ENCODE peak calls at places on chromosomes 16 and 17, in eight cellular contexts. N, Z, R, W, M, U, O and H are unnamed samples.

GRCh38 chr17:31392856-31393748 is 1.6 kb downstream of the RAB11FIP4 start:
- DNase-seq in N (no peak), Z (no peak), R (peak), W (no peak), M (no peak), U (no peak), O (no peak), H (peak)

GRCh38 chr17:63489291-63489690 is 12.4 kb downstream of the ACE start:
- DNase-seq in N (no peak), Z (no peak), R (no peak), W (no peak), M (no peak), U (no peak), O (no peak), H (no peak)

GRCh38 chr16:88442811-88443576 is 10.1 kb upstream of the ZFPM1 start:
- DNase-seq in N (no peak), Z (peak), R (peak), W (peak), M (no peak), U (peak), O (no peak), H (peak)

GRCh38 chr17:74642995-74643394 is 19.5 kb upstream of the CD300E start:
- DNase-seq in N (no peak), Z (no peak), R (peak), W (no peak), M (no peak), U (no peak), O (no peak), H (no peak)

GRCh38 chr16:70162041-70162451 is 11.5 kb upstream of the CLEC18C start:
- DNase-seq in N (no peak), Z (peak), R (no peak), W (no peak), M (no peak), U (no peak), O (no peak), H (no peak)

GRCh38 chr17:34826332-34826731 is 134.9 kb downstream of the CCT6B start:
- DNase-seq in N (no peak), Z (no peak), R (no peak), W (no peak), M (no peak), U (no peak), O (no peak), H (no peak)

GRCh38 chr17:338442-339192 is 14.0 kb downstream of the RPH3AL start:
- DNase-seq in N (no peak), Z (no peak), R (peak), W (no peak), M (no peak), U (peak), O (no peak), H (peak)

GRCh38 chr17:78922876-78923498 is 2.2 kb downstream of the TIMP2 start:
- DNase-seq in N (no peak), Z (no peak), R (no peak), W (no peak), M (no peak), U (no peak), O (no peak), H (no peak)

GRCh38 chr16:11370084-11370931 is 25.0 kb downstream of the RMI2 start:
- DNase-seq in N (no peak), Z (no peak), R (peak), W (no peak), M (no peak), U (no peak), O (no peak), H (no peak)

GRCh38 chr17:75848523-75849303 is 4.5 kb upstream of the UNC13D start:
- DNase-seq in N (peak), Z (peak), R (peak), W (peak), M (no peak), U (peak), O (no peak), H (peak)

GRCh38 chr17:69654981-69655581 is 240.6 kb downstream of the MAP2K6 start:
- DNase-seq in N (no peak), Z (peak), R (no peak), W (no peak), M (peak), U (no peak), O (no peak), H (no peak)

GRCh38 chr17:5837055-5837491 is 233.1 kb upstream of the WSCD1 start:
- DNase-seq in N (no peak), Z (peak), R (no peak), W (no peak), M (peak), U (no peak), O (no peak), H (no peak)

GRCh38 chr16:13148294-13148693 is 246.9 kb downstream of the SHISA9 start:
- DNase-seq in N (no peak), Z (no peak), R (no peak), W (no peak), M (no peak), U (no peak), O (no peak), H (no peak)

GRCh38 chr17:17171991-17172939 is 33.9 kb downstream of the PLD6 start:
- DNase-seq in N (no peak), Z (no peak), R (no peak), W (no peak), M (no peak), U (no peak), O (no peak), H (no peak)

GRCh38 chr16:56617212-56618085 is 8.1 kb upstream of the MT1E start:
- DNase-seq in N (no peak), Z (no peak), R (peak), W (peak), M (no peak), U (peak), O (no peak), H (peak)

GRCh38 chr17:64131606-64132270 is 1.8 kb upstream of the ERN1 start:
- DNase-seq in N (no peak), Z (no peak), R (no peak), W (no peak), M (no peak), U (no peak), O (no peak), H (no peak)

GRCh38 chr17:57269598-57270255 is 13.4 kb downstream of the MSI2 start:
- DNase-seq in N (no peak), Z (no peak), R (no peak), W (no peak), M (no peak), U (no peak), O (no peak), H (no peak)

GRCh38 chr17:47120521-47121095 is 68.5 kb downstream of the CDC27 start:
- DNase-seq in N (no peak), Z (no peak), R (no peak), W (no peak), M (no peak), U (no peak), O (no peak), H (no peak)